ENCODE peak calls at places on chromosomes 3 and 15, in four cellular contexts. F is A549, G is GM12878, K is K562. S is an unnamed sample.

GRCh38 chr3:72708441-72708840 is 139.8 kb downstream of the SHQ1 start:
- DNase-seq in F (no peak), G (no peak), K (no peak), S (no peak)

GRCh38 chr3:154059798-154060197 is 61.4 kb upstream of the ARHGEF26 start:
- DNase-seq in K (no peak), F (no peak), G (no peak), S (no peak)

GRCh38 chr3:14892226-14892625 is 55.2 kb upstream of the NR2C2 start:
- DNase-seq in G (no peak), F (no peak), K (no peak), S (no peak)

GRCh38 chr3:132730891-132731580 is 8.8 kb upstream of the NPHP3 start:
- DNase-seq in K (peak; percentile 49), G (no peak), F (peak; percentile 39), S (peak; percentile 33)

GRCh38 chr15:98924311-98925049 is 83.1 kb downstream of the PGPEP1L start:
- DNase-seq in F (no peak), K (no peak), G (no peak), S (no peak)

GRCh38 chr3:123002100-123002748 is 25.3 kb downstream of the SEMA5B start:
- DNase-seq in G (no peak), K (no peak), F (no peak), S (no peak)

GRCh38 chr15:22262613-22263020 is 182.3 kb downstream of the OR4M2 start:
- DNase-seq in G (no peak), K (no peak), F (peak; percentile 77), S (no peak)

GRCh38 chr3:16309558-16309957 is 44.5 kb downstream of the OXNAD1 start:
- DNase-seq in G (peak; percentile 77), F (no peak), K (peak; percentile 87), S (no peak)

GRCh38 chr3:79922633-79923032 is 154.8 kb upstream of the ROBO1 start:
- DNase-seq in K (no peak), G (no peak), F (no peak), S (no peak)

GRCh38 chr3:46883252-46884185 is 6.0 kb downstream of the PTH1R start:
- DNase-seq in G (no peak), F (no peak), K (peak; percentile 31), S (no peak)

GRCh38 chr15:44034933-44035624 is 160.0 kb downstream of the FRMD5 start:
- DNase-seq in K (no peak), G (no peak), F (no peak), S (no peak)

GRCh38 chr3:167884481-167884880 is 149.0 kb downstream of the SERPINI1 start:
- DNase-seq in G (no peak), F (no peak), K (no peak), S (no peak)

GRCh38 chr15:78915341-78916087 is 29.3 kb downstream of the CTSH start:
- DNase-seq in F (no peak), G (no peak), K (no peak), S (no peak)

GRCh38 chr3:187738400-187739124 is 6.7 kb downstream of the BCL6 start:
- DNase-seq in K (peak; percentile 86), G (no peak), F (peak; percentile 85), S (peak; percentile 72)

GRCh38 chr15:40217166-40217785 is 21.6 kb upstream of the PAK6 start:
- DNase-seq in K (peak; percentile 79), F (peak; percentile 61), G (peak; percentile 26), S (peak; percentile 69)

GRCh38 chr3:128103277-128103676 is 20.3 kb downstream of the RUVBL1 start:
- DNase-seq in F (no peak), G (no peak), K (no peak), S (no peak)

GRCh38 chr3:49799761-49800160 is at the start of gene CDHR4:
- DNase-seq in K (peak; percentile 35), G (no peak), F (peak; percentile 72), S (peak; percentile 44)

GRCh38 chr15:25481208-25481862 is 42.5 kb upstream of the UBE3A start:
- DNase-seq in F (no peak), G (no peak), K (no peak), S (no peak)

GRCh38 chr15:65411470-65412071 is 11.2 kb downstream of the IGDCC4 start:
- DNase-seq in K (no peak), F (peak; percentile 78), G (no peak), S (no peak)

GRCh38 chr3:32951410-32951811 is at the start of gene CCR4:
- DNase-seq in G (no peak), F (no peak), K (peak; percentile 63), S (no peak)

GRCh38 chr3:14490831-14491230 is 49.3 kb downstream of the GRIP2 start:
- DNase-seq in G (no peak), F (no peak), K (no peak), S (no peak)

GRCh38 chr15:68401496-68402431 is 30.2 kb downstream of the ITGA11 start:
- DNase-seq in K (no peak), F (no peak), G (no peak), S (no peak)

GRCh38 chr3:126270145-126270811 is 86.9 kb downstream of the KLF15 start:
- DNase-seq in G (no peak), K (no peak), F (no peak), S (no peak)

GRCh38 chr3:68919000-68919399 is 13.3 kb downstream of the TAFA4 start:
- DNase-seq in G (no peak), F (no peak), K (no peak), S (no peak)

GRCh38 chr3:55617385-55617784 is 130.3 kb upstream of the WNT5A start:
- DNase-seq in G (no peak), F (no peak), K (no peak), S (no peak)

GRCh38 chr3:136187868-136188267 is 8.3 kb downstream of the MSL2 start:
- DNase-seq in K (no peak), G (no peak), F (no peak), S (no peak)

GRCh38 chr3:9912294-9912935 is 4.5 kb upstream of the IL17RC start:
- DNase-seq in F (peak; percentile 39), G (no peak), K (peak; percentile 46), S (no peak)

GRCh38 chr15:92112180-92112579 is 258.7 kb downstream of the SLCO3A1 start:
- DNase-seq in K (no peak), F (no peak), G (no peak), S (no peak)

GRCh38 chr3:183815565-183815943 is 9.8 kb downstream of the MAP6D1 start:
- DNase-seq in K (no peak), F (no peak), G (no peak), S (no peak)

GRCh38 chr3:183816681-183817080 is 8.7 kb downstream of the MAP6D1 start:
- DNase-seq in G (no peak), F (no peak), K (no peak), S (no peak)

GRCh38 chr3:183817639-183818038 is 7.7 kb downstream of the MAP6D1 start:
- DNase-seq in K (no peak), F (no peak), G (no peak), S (no peak)

GRCh38 chr3:183817111-183817510 is 8.3 kb downstream of the MAP6D1 start:
- DNase-seq in G (no peak), K (no peak), F (no peak), S (no peak)

DNA sequence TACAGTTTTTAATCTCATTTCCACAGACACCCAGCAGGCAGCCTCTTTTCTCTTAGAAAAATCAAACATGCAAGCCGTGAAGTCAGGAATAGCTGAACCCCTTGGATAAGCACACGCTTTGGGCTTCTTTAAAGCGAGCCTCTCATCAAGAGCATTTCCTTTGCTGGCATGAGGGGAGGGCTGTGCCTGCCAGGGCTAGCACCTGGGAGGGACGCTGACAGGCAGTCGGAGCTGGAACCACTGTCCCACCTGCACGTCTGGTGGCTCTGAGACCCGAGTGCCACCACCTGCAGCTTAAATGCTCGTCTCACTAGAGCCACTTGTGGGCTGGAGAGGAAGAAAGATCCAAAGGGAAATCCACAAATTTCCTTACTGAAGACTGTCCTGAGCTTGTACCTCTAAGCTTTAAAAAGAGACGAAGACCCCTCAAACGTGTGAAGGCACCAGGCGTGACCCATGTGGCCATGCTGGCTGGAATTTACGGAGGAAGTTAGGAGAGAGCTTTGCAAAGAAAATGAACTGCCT is 9.4 kb downstream of the MAP6D1 start:
- DNase-seq in K (no peak), G (no peak), F (no peak), S (no peak)
- TF ChIP-seq POLR2AphosphoS2 in K (no peak), G (no peak), F (no peak), S (no peak)

DNA sequence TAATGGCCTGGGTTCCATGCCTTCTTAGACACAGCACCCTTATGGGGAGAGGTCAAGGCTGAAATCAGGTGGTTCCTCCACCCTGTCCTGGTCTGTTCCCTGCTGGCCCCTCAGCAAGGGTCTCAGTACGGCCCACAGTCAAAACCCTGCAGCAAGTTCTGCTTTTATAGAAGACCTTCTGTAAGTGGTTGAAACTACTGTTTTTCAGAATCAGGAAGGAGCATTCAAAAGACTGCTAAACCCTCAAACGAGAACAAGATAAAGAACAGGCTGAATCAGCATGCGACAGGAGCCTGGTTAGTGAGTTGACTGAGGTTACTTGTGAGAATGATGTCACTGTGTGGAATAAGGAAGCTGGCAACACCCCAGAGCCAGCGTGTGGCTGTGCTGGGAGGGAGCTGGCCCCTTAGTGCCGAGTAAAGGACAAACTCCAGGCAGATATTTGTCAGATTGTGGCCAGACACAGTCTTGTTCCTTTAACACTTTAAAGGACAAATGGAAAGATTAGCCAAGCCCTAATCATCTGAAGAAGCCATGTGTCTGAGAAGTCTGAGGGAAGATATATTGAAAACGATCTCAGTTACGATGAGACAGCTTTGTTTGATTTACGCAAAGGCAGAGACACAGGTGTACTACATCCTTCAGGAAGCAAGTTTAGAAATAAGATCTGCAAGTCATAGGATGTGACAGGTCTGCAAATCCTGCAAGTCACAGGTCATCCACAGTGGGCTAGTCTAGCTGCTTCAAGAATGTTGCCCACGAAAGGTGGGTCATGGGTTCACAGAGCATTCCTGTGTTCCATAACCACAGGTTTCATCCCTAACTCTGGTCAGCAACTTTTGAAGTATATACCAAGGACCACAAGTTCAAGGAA is 54.0 kb downstream of the B3GNT5 start:
- DNase-seq in G (peak; percentile 21), K (peak; percentile 80), F (peak; percentile 50), S (no peak)
- TF ChIP-seq POLR2A in G (no peak), K (no peak), F (no peak), S (no peak)

GRCh38 chr15:86591994-86592746 is 512.5 kb downstream of the AGBL1 start:
- DNase-seq in F (no peak), G (no peak), K (no peak), S (no peak)
- TF ChIP-seq POLR2AphosphoS2 in F (no peak), G (no peak), K (no peak), S (no peak)

GRCh38 chr15:29451201-29451781 is 181.7 kb upstream of the NSMCE3 start:
- DNase-seq in G (no peak), F (peak; percentile 44), K (peak; percentile 14), S (peak; percentile 11)

GRCh38 chr15:29446480-29446879 is 176.9 kb upstream of the NSMCE3 start:
- DNase-seq in K (no peak), F (no peak), G (no peak), S (no peak)

GRCh38 chr15:29448320-29448719 is 178.7 kb upstream of the NSMCE3 start:
- DNase-seq in F (no peak), K (no peak), G (no peak), S (no peak)

GRCh38 chr15:29452881-29453731 is 183.5 kb upstream of the NSMCE3 start:
- DNase-seq in K (no peak), G (no peak), F (no peak), S (no peak)

GRCh38 chr15:29449136-29449535 is 179.5 kb upstream of the NSMCE3 start:
- DNase-seq in K (peak; percentile 19), F (peak; percentile 13), G (no peak), S (no peak)
- TF ChIP-seq POLR2A in K (no peak), F (no peak), G (no peak), S (no peak)

S was measured in HepG2.